ENCODE peak calls at places on chromosomes 6 and 20, in eight cellular contexts. I, P, A, Z, Q, W, V and X are unnamed samples.

GRCh38 chr6:28080631-28081485 is 490 bp downstream of the ZNF165 start:
- DNase-seq in Q (peak), Z (peak), I (peak), A (peak), W (peak), V (peak), P (peak), X (peak)

GRCh38 chr6:67450641-67451040 is 1184.4 kb upstream of the ADGRB3 start:
- DNase-seq in P (no peak), A (no peak), Q (no peak), I (no peak), V (no peak), W (no peak), Z (no peak), X (no peak)

GRCh38 chr20:461254-462198 is 807 bp downstream of the TBC1D20 start:
- DNase-seq in P (peak), Z (peak), W (peak), Q (no peak), A (peak), I (peak), V (peak), X (peak)

GRCh38 chr6:44043479-44044153 is 83.6 kb downstream of the MRPL14 start:
- DNase-seq in A (no peak), P (no peak), Z (peak), Q (no peak), I (no peak), V (peak), W (no peak), X (no peak)

GRCh38 chr6:56856036-56856580 is 98.8 kb upstream of the BEND6 start:
- DNase-seq in W (no peak), V (no peak), P (no peak), A (no peak), Z (no peak), I (no peak), Q (no peak), X (no peak)

GRCh38 chr6:30325150-30325872 is 1.4 kb upstream of the TRIM39 start:
- DNase-seq in W (no peak), A (peak), I (no peak), V (peak), Q (peak), Z (peak), P (no peak), X (no peak)

GRCh38 chr20:35541118-35541782 is 628 bp upstream of the ERGIC3 start:
- DNase-seq in P (no peak), Z (no peak), I (no peak), W (no peak), Q (no peak), V (no peak), A (no peak), X (no peak)

GRCh38 chr6:28940294-28940858 is 16.6 kb upstream of the TRIM27 start:
- DNase-seq in P (no peak), I (peak), Z (peak), W (peak), Q (peak), A (no peak), V (peak), X (peak)

GRCh38 chr6:20732896-20733295 is 198.6 kb downstream of the CDKAL1 start:
- DNase-seq in Z (no peak), V (no peak), W (no peak), Q (no peak), P (no peak), A (no peak), I (no peak), X (no peak)

GRCh38 chr20:56353356-56353755 is 5.4 kb upstream of the FAM210B start:
- DNase-seq in P (no peak), I (no peak), Q (no peak), W (no peak), V (no peak), Z (no peak), A (no peak), X (no peak)

GRCh38 chr6:20802596-20802995 is 268.3 kb downstream of the CDKAL1 start:
- DNase-seq in A (no peak), Z (no peak), V (no peak), W (no peak), Q (peak), P (no peak), I (no peak), X (no peak)

GRCh38 chr6:154649723-154650122 is 83.5 kb upstream of the SCAF8 start:
- DNase-seq in Q (no peak), W (no peak), Z (no peak), V (no peak), I (no peak), A (no peak), P (no peak), X (no peak)

GRCh38 chr6:105227292-105227628 is 47.4 kb upstream of the POPDC3 start:
- DNase-seq in I (no peak), Q (no peak), A (no peak), Z (no peak), V (no peak), P (no peak), W (no peak), X (no peak)

GRCh38 chr20:32484221-32485125 is 100.7 kb downstream of the NOL4L start:
- DNase-seq in A (no peak), I (peak), Q (no peak), V (peak), W (peak), P (no peak), Z (no peak), X (peak)

GRCh38 chr6:131037194-131037897 is 25.7 kb downstream of the EPB41L2 start:
- DNase-seq in W (no peak), P (no peak), Q (no peak), A (no peak), V (no peak), Z (no peak), I (no peak), X (no peak)

GRCh38 chr6:8057793-8058192 is 6.4 kb downstream of the BLOC1S5 start:
- DNase-seq in Q (no peak), P (no peak), I (no peak), Z (no peak), W (no peak), V (no peak), A (no peak), X (no peak)

GRCh38 chr6:36657942-36658544 is 20.5 kb upstream of the CDKN1A start:
- DNase-seq in I (no peak), Q (no peak), P (no peak), Z (no peak), V (no peak), W (no peak), A (no peak), X (no peak)

GRCh38 chr6:137697267-137697938 is 169.7 kb upstream of the TNFAIP3 start:
- DNase-seq in W (peak), Z (peak), Q (no peak), A (no peak), P (no peak), V (peak), I (no peak), X (no peak)

GRCh38 chr6:159758031-159759001 is 3.5 kb upstream of the ACAT2 start:
- DNase-seq in Z (no peak), A (no peak), P (no peak), Q (no peak), I (no peak), V (no peak), W (no peak), X (no peak)

GRCh38 chr6:146975093-146975492 is 229.1 kb upstream of the STXBP5 start:
- DNase-seq in Q (no peak), V (no peak), W (no peak), I (no peak), Z (no peak), A (no peak), P (no peak), X (no peak)

GRCh38 chr6:6784514-6785162 is 196.1 kb downstream of the LY86 start:
- DNase-seq in W (no peak), I (no peak), Q (no peak), Z (no peak), A (no peak), V (no peak), P (no peak), X (no peak)

GRCh38 chr6:13203145-13203544 is 125.2 kb downstream of the TBC1D7 start:
- DNase-seq in A (no peak), I (no peak), W (no peak), Z (no peak), V (no peak), Q (no peak), P (no peak), X (no peak)

GRCh38 chr6:17015144-17015543 is 86.7 kb upstream of the STMND1 start:
- DNase-seq in V (no peak), W (no peak), A (no peak), I (no peak), Z (no peak), P (no peak), Q (no peak), X (no peak)

GRCh38 chr6:108895591-108895990 is 47.4 kb downstream of the ARMC2 start:
- DNase-seq in W (no peak), Q (no peak), I (no peak), V (no peak), Z (no peak), P (no peak), A (no peak), X (no peak)

GRCh38 chr6:125577263-125577662 is 172.2 kb upstream of the HEY2 start:
- DNase-seq in Z (no peak), Q (no peak), V (no peak), A (no peak), P (no peak), I (no peak), W (no peak), X (no peak)

GRCh38 chr6:132819405-132820145 is 5.2 kb downstream of the RPS12 start:
- DNase-seq in Q (no peak), Z (no peak), I (peak), P (no peak), V (peak), A (no peak), W (no peak), X (no peak)

GRCh38 chr6:43339168-43339567 is 30.3 kb downstream of the ZNF318 start:
- DNase-seq in Z (no peak), Q (no peak), I (no peak), V (no peak), P (no peak), W (no peak), A (no peak), X (no peak)

GRCh38 chr20:16158976-16159286 is 414.3 kb downstream of the KIF16B start:
- DNase-seq in I (no peak), A (no peak), P (no peak), V (no peak), Q (no peak), W (no peak), Z (no peak), X (no peak)

GRCh38 chr20:22492497-22492896 is 91.9 kb downstream of the FOXA2 start:
- DNase-seq in Z (no peak), V (no peak), A (no peak), W (no peak), I (no peak), Q (no peak), P (no peak), X (no peak)

GRCh38 chr6:17656644-17657043 is 50.1 kb downstream of the NUP153 start:
- DNase-seq in W (no peak), Q (no peak), I (no peak), P (no peak), V (no peak), Z (no peak), A (no peak), X (no peak)

GRCh38 chr20:58633161-58634035 is 17.7 kb upstream of the STX16 start:
- DNase-seq in A (no peak), P (peak), I (no peak), W (no peak), Q (no peak), V (no peak), Z (no peak), X (no peak)

GRCh38 chr20:59945731-59946130 is 5.5 kb downstream of the FAM217B start:
- DNase-seq in W (no peak), Z (no peak), I (no peak), Q (no peak), A (no peak), P (no peak), V (no peak), X (no peak)

GRCh38 chr6:37576336-37576737 is 76.6 kb upstream of the CCDC167 start:
- DNase-seq in P (no peak), I (no peak), Z (no peak), Q (no peak), V (peak), W (no peak), A (no peak), X (no peak)

GRCh38 chr6:12312736-12313135 is 22.6 kb downstream of the EDN1 start:
- DNase-seq in Q (no peak), I (no peak), V (no peak), W (no peak), P (no peak), A (no peak), Z (no peak), X (no peak)

GRCh38 chr6:156617376-156617775 is 159.8 kb upstream of the ARID1B start:
- DNase-seq in V (no peak), P (no peak), Z (peak), I (no peak), A (no peak), W (no peak), Q (no peak), X (no peak)